ENCODE peak calls at places on chromosomes 16 and 17, in nine cellular contexts. O, J, E, U, N, V, W, C and L are unnamed samples.

GRCh38 chr17:49913226-49914095 is 55.5 kb upstream of the DLX4 start:
- DNase-seq in E (no peak), C (no peak), U (no peak), V (peak), J (no peak), W (no peak), O (no peak), N (no peak), L (no peak)

GRCh38 chr17:40243756-40244155 is 24.7 kb downstream of the WIPF2 start:
- DNase-seq in C (no peak), O (no peak), W (no peak), E (no peak), V (no peak), J (no peak), U (no peak), N (peak), L (no peak)

GRCh38 chr16:70770968-70771552 is 29.9 kb downstream of the VAC14 start:
- DNase-seq in V (peak), W (peak), U (peak), N (peak), J (peak), O (peak), C (peak), E (no peak), L (no peak)

GRCh38 chr17:64174686-64175456 is 44.9 kb upstream of the ERN1 start:
- DNase-seq in O (peak), N (no peak), W (no peak), C (no peak), J (no peak), V (peak), U (no peak), E (no peak), L (no peak)

GRCh38 chr17:71632328-71632727 is 488.5 kb upstream of the SOX9 start:
- DNase-seq in O (no peak), V (peak), E (no peak), W (no peak), C (no peak), J (no peak), U (no peak), N (peak), L (no peak)

GRCh38 chr16:53099318-53100130 is 44.7 kb downstream of the CHD9 start:
- DNase-seq in O (peak), W (peak), V (peak), C (peak), E (peak), N (peak), U (peak), J (peak), L (peak)

GRCh38 chr16:11410382-11411058 is 65.3 kb downstream of the RMI2 start:
- DNase-seq in J (no peak), W (no peak), N (peak), O (no peak), U (no peak), V (no peak), E (no peak), C (no peak), L (no peak)

GRCh38 chr16:55643161-55643970 is 12.4 kb upstream of the SLC6A2 start:
- DNase-seq in N (no peak), J (no peak), C (no peak), U (no peak), E (no peak), W (no peak), O (no peak), V (peak), L (no peak)

GRCh38 chr17:3915642-3916012 is 638 bp downstream of the P2RX1 start:
- DNase-seq in W (no peak), J (no peak), O (no peak), E (no peak), N (no peak), C (no peak), U (no peak), V (no peak), L (no peak)

GRCh38 chr17:42526031-42526444 is 10.0 kb upstream of the NAGLU start:
- DNase-seq in U (no peak), C (no peak), E (no peak), W (no peak), J (no peak), N (no peak), V (peak), O (no peak), L (no peak)